ENCODE peak calls at places on chromosomes 13 and 19, in seven cellular contexts. One of them, this sample, is unnamed.

GRCh38 chr19:5680083-5680436 is 256 bp downstream of the MICOS13 start:
- DNase-seq in mucosa of descending colon: no peak
- DNase-seq in prostate gland: no peak
- DNase-seq in frontal cortex: peak; percentile 55
- DNase-seq in MM.1S: no peak
- DNase-seq in activated T-cell treated with anti-CD3 and anti-CD28 coated beads, Interleukin-2, amount 50 U/mL, for 72 hours: no peak
- DNase-seq in EL: peak; percentile 42
- DNase-seq in this sample: no peak

GRCh38 chr19:15246198-15246481 is 13.9 kb upstream of the EPHX3 start:
- DNase-seq in EL: no peak
- DNase-seq in mucosa of descending colon: no peak
- DNase-seq in activated T-cell treated with anti-CD3 and anti-CD28 coated beads, Interleukin-2, amount 50 U/mL, for 72 hours: no peak
- DNase-seq in prostate gland: no peak
- DNase-seq in frontal cortex: no peak
- DNase-seq in MM.1S: no peak
- DNase-seq in this sample: no peak

GRCh38 chr13:49357694-49358093 is 86.2 kb downstream of the CAB39L start:
- DNase-seq in MM.1S: no peak
- DNase-seq in mucosa of descending colon: no peak
- DNase-seq in EL: peak; percentile 78
- DNase-seq in activated T-cell treated with anti-CD3 and anti-CD28 coated beads, Interleukin-2, amount 50 U/mL, for 72 hours: no peak
- DNase-seq in frontal cortex: no peak
- DNase-seq in prostate gland: no peak
- DNase-seq in this sample: no peak

GRCh38 chr19:30153326-30154210 is 211.5 kb downstream of the URI1 start:
- DNase-seq in frontal cortex: no peak
- DNase-seq in MM.1S: no peak
- DNase-seq in EL: no peak
- DNase-seq in prostate gland: no peak
- DNase-seq in activated T-cell treated with anti-CD3 and anti-CD28 coated beads, Interleukin-2, amount 50 U/mL, for 72 hours: no peak
- DNase-seq in mucosa of descending colon: no peak
- DNase-seq in this sample: no peak

GRCh38 chr13:109945206-109945960 is 159.0 kb upstream of the IRS2 start:
- DNase-seq in prostate gland: no peak
- DNase-seq in MM.1S: no peak
- DNase-seq in frontal cortex: no peak
- DNase-seq in activated T-cell treated with anti-CD3 and anti-CD28 coated beads, Interleukin-2, amount 50 U/mL, for 72 hours: no peak
- DNase-seq in EL: peak; percentile 91
- DNase-seq in mucosa of descending colon: no peak
- DNase-seq in this sample: no peak

GRCh38 chr19:14082675-14082960 is 3.0 kb downstream of the C19orf67 start:
- DNase-seq in mucosa of descending colon: no peak
- DNase-seq in EL: no peak
- DNase-seq in frontal cortex: no peak
- DNase-seq in prostate gland: no peak
- DNase-seq in MM.1S: no peak
- DNase-seq in activated T-cell treated with anti-CD3 and anti-CD28 coated beads, Interleukin-2, amount 50 U/mL, for 72 hours: no peak
- DNase-seq in this sample: no peak

GRCh38 chr13:34425307-34425949 is 516.6 kb upstream of the NBEA start:
- DNase-seq in frontal cortex: no peak
- DNase-seq in mucosa of descending colon: no peak
- DNase-seq in activated T-cell treated with anti-CD3 and anti-CD28 coated beads, Interleukin-2, amount 50 U/mL, for 72 hours: no peak
- DNase-seq in EL: no peak
- DNase-seq in prostate gland: no peak
- DNase-seq in MM.1S: no peak
- DNase-seq in this sample: no peak

GRCh38 chr13:70967564-70967963 is 859.3 kb upstream of the KLHL1 start:
- DNase-seq in MM.1S: no peak
- DNase-seq in activated T-cell treated with anti-CD3 and anti-CD28 coated beads, Interleukin-2, amount 50 U/mL, for 72 hours: no peak
- DNase-seq in prostate gland: no peak
- DNase-seq in mucosa of descending colon: no peak
- DNase-seq in EL: no peak
- DNase-seq in frontal cortex: no peak
- DNase-seq in this sample: no peak

GRCh38 chr13:79466852-79467251 is 14.1 kb upstream of the NDFIP2 start:
- DNase-seq in prostate gland: no peak
- DNase-seq in EL: no peak
- DNase-seq in mucosa of descending colon: no peak
- DNase-seq in activated T-cell treated with anti-CD3 and anti-CD28 coated beads, Interleukin-2, amount 50 U/mL, for 72 hours: no peak
- DNase-seq in MM.1S: no peak
- DNase-seq in frontal cortex: no peak
- DNase-seq in this sample: no peak

GRCh38 chr19:19649159-19649558 is 5.7 kb upstream of the GMIP start:
- DNase-seq in prostate gland: no peak
- DNase-seq in EL: no peak
- DNase-seq in mucosa of descending colon: no peak
- DNase-seq in MM.1S: no peak
- DNase-seq in frontal cortex: no peak
- DNase-seq in activated T-cell treated with anti-CD3 and anti-CD28 coated beads, Interleukin-2, amount 50 U/mL, for 72 hours: no peak
- DNase-seq in this sample: no peak

GRCh38 chr13:21526707-21527454 is 67.8 kb upstream of the ZDHHC20 start:
- DNase-seq in EL: no peak
- DNase-seq in activated T-cell treated with anti-CD3 and anti-CD28 coated beads, Interleukin-2, amount 50 U/mL, for 72 hours: no peak
- DNase-seq in prostate gland: no peak
- DNase-seq in frontal cortex: no peak
- DNase-seq in MM.1S: no peak
- DNase-seq in mucosa of descending colon: peak; percentile 9
- DNase-seq in this sample: no peak

GRCh38 chr19:40601061-40601973 is at the start of gene LTBP4:
- DNase-seq in mucosa of descending colon: peak; percentile 66
- DNase-seq in activated T-cell treated with anti-CD3 and anti-CD28 coated beads, Interleukin-2, amount 50 U/mL, for 72 hours: peak; percentile 53
- DNase-seq in prostate gland: no peak
- DNase-seq in MM.1S: peak; percentile 14
- DNase-seq in frontal cortex: no peak
- DNase-seq in EL: peak; percentile 54
- DNase-seq in this sample: no peak

GRCh38 chr13:80235559-80236296 is 105.2 kb downstream of the SPRY2 start:
- DNase-seq in MM.1S: no peak
- DNase-seq in prostate gland: no peak
- DNase-seq in frontal cortex: no peak
- DNase-seq in activated T-cell treated with anti-CD3 and anti-CD28 coated beads, Interleukin-2, amount 50 U/mL, for 72 hours: no peak
- DNase-seq in EL: no peak
- DNase-seq in mucosa of descending colon: peak; percentile 35
- DNase-seq in this sample: peak; percentile 72

GRCh38 chr13:76225815-76226489 is 589.8 kb downstream of the LMO7 start:
- DNase-seq in EL: no peak
- DNase-seq in frontal cortex: no peak
- DNase-seq in activated T-cell treated with anti-CD3 and anti-CD28 coated beads, Interleukin-2, amount 50 U/mL, for 72 hours: no peak
- DNase-seq in MM.1S: no peak
- DNase-seq in prostate gland: no peak
- DNase-seq in mucosa of descending colon: peak; percentile 30
- DNase-seq in this sample: peak; percentile 96

GRCh38 chr13:110676511-110677204 is 29.3 kb downstream of the CARS2 start:
- DNase-seq in EL: no peak
- DNase-seq in activated T-cell treated with anti-CD3 and anti-CD28 coated beads, Interleukin-2, amount 50 U/mL, for 72 hours: peak; percentile 60
- DNase-seq in frontal cortex: no peak
- DNase-seq in mucosa of descending colon: peak; percentile 15
- DNase-seq in prostate gland: no peak
- DNase-seq in MM.1S: peak; percentile 19
- DNase-seq in this sample: no peak

GRCh38 chr13:111969551-111970135 is 97.3 kb upstream of the SOX1 start:
- DNase-seq in EL: no peak
- DNase-seq in frontal cortex: no peak
- DNase-seq in mucosa of descending colon: no peak
- DNase-seq in MM.1S: no peak
- DNase-seq in prostate gland: no peak
- DNase-seq in activated T-cell treated with anti-CD3 and anti-CD28 coated beads, Interleukin-2, amount 50 U/mL, for 72 hours: no peak
- DNase-seq in this sample: no peak

GRCh38 chr19:40231544-40232424 is 5.3 kb upstream of the CCNP start:
- DNase-seq in prostate gland: no peak
- DNase-seq in EL: peak; percentile 47
- DNase-seq in frontal cortex: no peak
- DNase-seq in MM.1S: no peak
- DNase-seq in activated T-cell treated with anti-CD3 and anti-CD28 coated beads, Interleukin-2, amount 50 U/mL, for 72 hours: no peak
- DNase-seq in mucosa of descending colon: no peak
- DNase-seq in this sample: no peak

GRCh38 chr19:581399-582111 is 8.1 kb upstream of the HCN2 start:
- DNase-seq in EL: no peak
- DNase-seq in MM.1S: no peak
- DNase-seq in activated T-cell treated with anti-CD3 and anti-CD28 coated beads, Interleukin-2, amount 50 U/mL, for 72 hours: no peak
- DNase-seq in prostate gland: no peak
- DNase-seq in frontal cortex: no peak
- DNase-seq in mucosa of descending colon: no peak
- DNase-seq in this sample: no peak

GRCh38 chr19:32702010-32702409 is 10.4 kb downstream of the NUDT19 start:
- DNase-seq in EL: no peak
- DNase-seq in mucosa of descending colon: no peak
- DNase-seq in frontal cortex: no peak
- DNase-seq in activated T-cell treated with anti-CD3 and anti-CD28 coated beads, Interleukin-2, amount 50 U/mL, for 72 hours: no peak
- DNase-seq in MM.1S: no peak
- DNase-seq in prostate gland: no peak
- DNase-seq in this sample: no peak

This sample was measured in SJCRH30.